ENCODE peak calls at places on chromosomes 1 and 21, in six cellular contexts. J is glutamatergic neuron, I is left ventricle myocardium inferior, H is AG09309, O is brain microvascular endothelial cell, D is kidney. N is an unnamed sample.

GRCh38 chr1:222754386-222755139 is 17.6 kb downstream of the FAM177B start:
- DNase-seq in O (peak), H (peak), J (no peak), D (peak), I (peak), N (no peak)

GRCh38 chr1:26690157-26690556 is 5.7 kb upstream of the ARID1A start:
- DNase-seq in I (no peak), D (no peak), H (no peak), J (no peak), O (no peak), N (no peak)

GRCh38 chr1:50103615-50104081 is 5.1 kb upstream of the ELAVL4 start:
- DNase-seq in D (no peak), O (no peak), J (peak), I (no peak), H (no peak), N (no peak)

GRCh38 chr1:156667610-156667967 is 9.6 kb downstream of the NES start:
- DNase-seq in J (no peak), O (no peak), D (no peak), I (peak), H (no peak), N (no peak)

GRCh38 chr1:50285994-50286393 is 137.2 kb downstream of the DMRTA2 start:
- DNase-seq in H (no peak), O (no peak), D (no peak), J (no peak), I (no peak), N (no peak)

GRCh38 chr1:175129997-175130648 is 62.5 kb downstream of the KIAA0040 start:
- DNase-seq in J (no peak), D (no peak), H (no peak), I (no peak), O (peak), N (no peak)

GRCh38 chr1:225467193-225468020 is 39.6 kb upstream of the LBR start:
- DNase-seq in O (no peak), H (no peak), J (no peak), I (peak), D (peak), N (peak)

GRCh38 chr1:12011998-12012397 is 7.3 kb upstream of the MIIP start:
- DNase-seq in D (no peak), J (no peak), O (no peak), I (no peak), H (no peak), N (no peak)

GRCh38 chr1:201119826-201120225 is 7.2 kb downstream of the ASCL5 start:
- DNase-seq in J (no peak), O (no peak), D (no peak), I (no peak), H (no peak), N (no peak)

GRCh38 chr1:228283476-228284147 is 75.8 kb downstream of the OBSCN start:
- DNase-seq in O (no peak), J (no peak), I (peak), H (no peak), D (peak), N (no peak)

GRCh38 chr21:29299046-29299905 is 554 bp downstream of the BACH1 start:
- DNase-seq in I (peak), O (peak), D (peak), J (peak), H (no peak), N (peak)

GRCh38 chr1:235835226-235835625 is 31.5 kb downstream of the LYST start:
- DNase-seq in J (no peak), O (no peak), H (no peak), D (no peak), I (peak), N (no peak)

GRCh38 chr1:197561041-197561440 is 214.2 kb downstream of the DENND1B start:
- DNase-seq in O (no peak), J (no peak), D (no peak), H (no peak), I (no peak), N (no peak)

GRCh38 chr1:53477626-53478025 is 18.4 kb downstream of the DMRTB1 start:
- DNase-seq in J (no peak), O (no peak), I (no peak), D (no peak), H (no peak), N (no peak)

GRCh38 chr1:26031196-26031902 is 9.8 kb downstream of the EXTL1 start:
- DNase-seq in I (no peak), O (no peak), H (no peak), D (peak), J (no peak), N (no peak)

GRCh38 chr1:6116137-6116536 is 64.0 kb downstream of the CHD5 start:
- DNase-seq in J (no peak), O (no peak), I (no peak), D (no peak), H (no peak), N (no peak)

GRCh38 chr1:66333463-66334232 is 200.3 kb upstream of the SGIP1 start:
- DNase-seq in D (peak), H (no peak), O (no peak), J (no peak), I (peak), N (no peak)

GRCh38 chr1:41768538-41768937 is 150.2 kb downstream of the HIVEP3 start:
- DNase-seq in O (no peak), I (no peak), J (no peak), D (no peak), H (no peak), N (no peak)

GRCh38 chr1:93080424-93080823 is 1.3 kb downstream of the MTF2 start:
- DNase-seq in I (no peak), H (peak), J (no peak), D (no peak), O (peak), N (no peak)

GRCh38 chr1:26627959-26628358 is 67.9 kb upstream of the ARID1A start:
- DNase-seq in D (no peak), O (no peak), J (no peak), I (no peak), H (no peak), N (no peak)

GRCh38 chr1:58898739-58899580 is 115.1 kb upstream of the JUN start:
- DNase-seq in O (no peak), D (peak), I (peak), J (peak), H (no peak), N (no peak)

GRCh38 chr1:246036175-246036574 is 470.9 kb downstream of the SMYD3 start:
- DNase-seq in O (no peak), D (no peak), I (no peak), J (no peak), H (no peak), N (no peak)

GRCh38 chr1:207259391-207259790 is 62.1 kb upstream of the CD55 start:
- DNase-seq in H (peak), O (peak), D (no peak), I (no peak), J (no peak), N (no peak)
- TF ChIP-seq CTCF in H (peak), O (peak), D (peak), I (peak), J (no peak), N (no peak)

GRCh38 chr1:64163972-64164371 is 39.5 kb upstream of the UBE2U start:
- DNase-seq in O (no peak), D (no peak), H (peak), I (no peak), J (no peak), N (no peak)
- TF ChIP-seq CTCF in O (peak), D (peak), H (peak), I (peak), J (no peak), N (no peak)

DNA sequence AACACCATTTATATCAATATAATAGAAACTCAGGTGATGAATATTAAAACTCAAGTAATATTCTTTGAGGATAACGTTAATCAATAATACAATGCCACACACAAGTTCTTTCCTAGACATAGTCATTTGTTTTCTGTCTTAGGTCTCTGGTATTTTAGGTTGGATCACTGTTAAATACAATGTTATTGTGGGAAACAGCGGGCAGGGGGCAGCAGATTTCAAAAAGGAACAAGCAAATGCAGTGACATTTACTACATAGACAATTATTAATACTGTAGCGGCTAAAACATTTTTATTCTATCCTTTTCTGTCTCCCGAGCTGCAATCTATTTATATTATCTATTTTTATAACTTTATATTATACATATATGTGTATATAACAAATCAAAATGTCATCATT is 186.4 kb upstream of the ZNHIT6 start:
- DNase-seq in I (no peak), J (peak), D (no peak), O (peak), H (peak), N (no peak)
- TF ChIP-seq CTCF in I (peak), J (peak), D (peak), O (peak), H (peak), N (no peak)

DNA sequence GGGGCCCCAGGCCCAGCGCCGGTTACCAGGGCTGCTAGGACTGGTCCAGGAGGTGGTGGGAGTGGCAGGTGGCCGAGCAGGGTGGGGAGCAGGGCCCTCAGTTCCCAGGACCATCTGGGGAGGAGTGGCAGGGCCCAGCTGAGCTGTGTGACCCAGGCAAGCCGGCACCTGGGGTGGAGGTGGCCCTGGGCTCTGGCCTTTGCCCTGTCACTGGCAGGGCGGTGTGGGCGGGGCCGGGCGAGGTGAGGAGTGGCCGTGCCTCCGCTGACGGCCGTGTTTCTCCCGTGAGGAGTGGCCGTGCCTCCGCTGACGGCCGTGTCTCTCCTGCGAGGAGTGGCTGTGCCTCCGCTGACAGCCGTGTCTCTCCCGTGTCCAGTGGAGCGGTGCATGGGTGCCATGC is 2.0 kb downstream of the PLCH2 start:
- DNase-seq in D (no peak), O (no peak), I (no peak), J (no peak), H (no peak), N (no peak)
- TF ChIP-seq CTCF in D (no peak), O (no peak), I (no peak), J (no peak), H (no peak), N (no peak)

N was measured in natural killer cell.